ENCODE peak calls at places on chromosomes 11 and 22, in six cellular contexts. S, H, B, Y, Q and T are unnamed samples.

GRCh38 chr11:116404143-116404800 is 368.5 kb downstream of the BUD13 start:
- DNase-seq in S (no peak), Y (no peak), B (no peak), H (no peak), Q (no peak), T (no peak)

GRCh38 chr22:39517470-39517869 is 2.9 kb upstream of the ATF4 start:
- DNase-seq in S (no peak), H (peak; percentile 6), Y (no peak), Q (no peak), B (no peak), T (no peak)

GRCh38 chr11:75793966-75794365 is 21.0 kb upstream of the UVRAG start:
- DNase-seq in B (no peak), H (peak; percentile 41), Q (no peak), Y (no peak), S (no peak), T (no peak)

GRCh38 chr11:46570790-46571398 is 22.9 kb downstream of the AMBRA1 start:
- DNase-seq in B (no peak), H (no peak), Q (no peak), S (no peak), Y (no peak), T (no peak)

GRCh38 chr11:61083601-61084147 is 18.6 kb upstream of the CD5 start:
- DNase-seq in Q (no peak), H (no peak), B (peak; percentile 43), S (peak; percentile 52), Y (no peak), T (no peak)

GRCh38 chr11:108466405-108466804 is 924 bp downstream of the C11orf65 start:
- DNase-seq in Q (no peak), B (no peak), S (no peak), H (no peak), Y (no peak), T (no peak)

GRCh38 chr11:134819026-134819425 is 407.0 kb upstream of the B3GAT1 start:
- DNase-seq in S (no peak), B (no peak), H (no peak), Y (no peak), Q (no peak), T (no peak)

GRCh38 chr11:64071849-64072248 is 36.1 kb downstream of the FLRT1 start:
- DNase-seq in H (no peak), Q (no peak), Y (no peak), B (no peak), S (no peak), T (no peak)

GRCh38 chr11:13859986-13860385 is 102.5 kb upstream of the SPON1 start:
- DNase-seq in B (no peak), Y (no peak), S (peak; percentile 16), Q (peak; percentile 17), H (no peak), T (peak; percentile 2)

GRCh38 chr22:47030881-47031627 is 268.6 kb downstream of the TBC1D22A start:
- DNase-seq in Q (no peak), B (no peak), Y (peak; percentile 14), S (no peak), H (peak; percentile 63), T (no peak)

GRCh38 chr22:28648792-28649191 is 30.8 kb downstream of the TTC28 start:
- DNase-seq in S (no peak), B (no peak), Q (no peak), H (no peak), Y (no peak), T (no peak)

GRCh38 chr11:7900686-7901085 is 30.4 kb downstream of the OR10A6 start:
- DNase-seq in S (no peak), B (no peak), Q (no peak), H (no peak), Y (no peak), T (no peak)

GRCh38 chr11:76579047-76579751 is 91.3 kb downstream of the LRRC32 start:
- DNase-seq in S (no peak), H (peak; percentile 91), Q (no peak), Y (peak; percentile 76), B (no peak), T (no peak)

GRCh38 chr11:34214961-34215805 is 109.8 kb downstream of the NAT10 start:
- DNase-seq in S (no peak), H (no peak), Y (peak; percentile 41), B (no peak), Q (no peak), T (no peak)

GRCh38 chr11:113554531-113554930 is 79.3 kb upstream of the DRD2 start:
- DNase-seq in B (no peak), Q (no peak), S (no peak), Y (no peak), H (no peak), T (no peak)

GRCh38 chr22:46366801-46367706 is 31.5 kb downstream of the TRMU start:
- DNase-seq in Y (no peak), Q (no peak), H (peak; percentile 67), S (no peak), B (no peak), T (no peak)

GRCh38 chr22:45210577-45211431 is 29.9 kb downstream of the KIAA0930 start:
- DNase-seq in S (no peak), B (no peak), Y (peak; percentile 83), Q (no peak), H (peak; percentile 65), T (no peak)

GRCh38 chr11:64850979-64851567 is 6.6 kb upstream of the CDC42BPG start:
- DNase-seq in Q (no peak), H (no peak), B (peak; percentile 91), Y (no peak), S (no peak), T (no peak)

GRCh38 chr11:72039108-72039850 is 40.6 kb downstream of the IL18BP start:
- DNase-seq in H (no peak), Q (peak; percentile 48), Y (peak; percentile 65), S (no peak), B (no peak), T (peak; percentile 40)

GRCh38 chr11:58788355-58789023 is 56.0 kb downstream of the GLYATL2 start:
- DNase-seq in S (peak; percentile 5), Y (peak; percentile 71), B (peak; percentile 53), Q (peak; percentile 47), H (no peak), T (peak; percentile 70)

GRCh38 chr11:64870176-64870892 is 8.1 kb downstream of the EHD1 start:
- DNase-seq in H (peak; percentile 95), B (no peak), Q (no peak), S (no peak), Y (peak; percentile 80), T (no peak)

GRCh38 chr11:9850224-9850895 is 186.5 kb downstream of the SWAP70 start:
- DNase-seq in Y (peak; percentile 33), Q (no peak), H (no peak), B (no peak), S (no peak), T (no peak)

GRCh38 chr11:9037963-9038362 is 34.2 kb upstream of the NRIP3 start:
- DNase-seq in H (no peak), Y (no peak), B (no peak), Q (no peak), S (no peak), T (no peak)

GRCh38 chr22:20111689-20112622 is 3.9 kb upstream of the RANBP1 start:
- DNase-seq in S (no peak), B (no peak), Y (no peak), Q (no peak), H (peak; percentile 57), T (no peak)

GRCh38 chr11:130573767-130574166 is 125.3 kb downstream of the ADAMTS15 start:
- DNase-seq in Q (no peak), S (no peak), Y (no peak), B (no peak), H (no peak), T (no peak)